ENCODE peak calls at places on chromosome 19, in ten cellular contexts. N is HepG2, M is esophagus muscularis mucosa, S is gastrocnemius medialis, O is GM12878, J is HCT116, B is breast epithelium, U is sigmoid colon, Z is ovary, R is endothelial cell of umbilical vein. H is an unnamed sample.

GRCh38 chr19:16861875-16862274 is 26.9 kb upstream of the F2RL3 start:
- DNase-seq in N (no peak), M (no peak), S (no peak), O (no peak), J (no peak), B (no peak), U (no peak), Z (no peak), R (no peak), H (no peak)

GRCh38 chr19:8004723-8005513 is 523 bp downstream of the ELAVL1 start:
- DNase-seq in N (no peak), M (no peak), S (no peak), O (no peak), J (no peak), B (no peak), U (no peak), Z (no peak), R (peak), H (no peak)

GRCh38 chr19:44356383-44357111 is at the start of gene ZNF112:
- DNase-seq in N (peak), M (peak), S (peak), O (peak), J (peak), B (peak), U (peak), Z (peak), R (peak), H (peak)

GRCh38 chr19:35995655-35995993 is 636 bp downstream of the SDHAF1 start:
- DNase-seq in N (peak), M (no peak), S (no peak), O (no peak), J (no peak), B (no peak), U (peak), Z (peak), R (peak), H (peak)

GRCh38 chr19:33192010-33192409 is 2.1 kb upstream of the LRP3 start:
- DNase-seq in N (no peak), M (no peak), S (no peak), O (no peak), J (no peak), B (no peak), U (peak), Z (no peak), R (no peak), H (no peak)

GRCh38 chr19:9323557-9323918 is 441 bp upstream of the ZNF559 start:
- DNase-seq in N (peak), M (no peak), S (peak), O (peak), J (peak), B (no peak), U (peak), Z (peak), R (peak), H (peak)

GRCh38 chr19:13051581-13052165 is 51.0 kb downstream of the LYL1 start:
- DNase-seq in N (peak), M (no peak), S (peak), O (no peak), J (no peak), B (peak), U (peak), Z (peak), R (peak), H (no peak)

GRCh38 chr19:52991021-52991420 is 22.7 kb upstream of the ERVV-1 start:
- DNase-seq in N (no peak), M (no peak), S (no peak), O (no peak), J (no peak), B (no peak), U (no peak), Z (no peak), R (no peak), H (no peak)

GRCh38 chr19:604355-604754 is 14.7 kb downstream of the HCN2 start:
- DNase-seq in N (no peak), M (no peak), S (no peak), O (no peak), J (no peak), B (no peak), U (no peak), Z (no peak), R (no peak), H (no peak)

GRCh38 chr19:30887042-30887441 is 462.2 kb downstream of the TSHZ3 start:
- DNase-seq in N (no peak), M (no peak), S (no peak), O (no peak), J (no peak), B (no peak), U (no peak), Z (no peak), R (no peak), H (no peak)

GRCh38 chr19:30884146-30884812 is 465.0 kb downstream of the TSHZ3 start:
- DNase-seq in N (no peak), M (no peak), S (no peak), O (no peak), J (no peak), B (no peak), U (no peak), Z (no peak), R (no peak), H (no peak)

GRCh38 chr19:30890033-30890432 is 459.2 kb downstream of the TSHZ3 start:
- DNase-seq in N (no peak), M (no peak), S (no peak), O (no peak), J (no peak), B (no peak), U (no peak), Z (no peak), R (no peak), H (no peak)

GRCh38 chr19:30883071-30883470 is 466.2 kb downstream of the TSHZ3 start:
- DNase-seq in N (no peak), M (no peak), S (no peak), O (no peak), J (no peak), B (no peak), U (no peak), Z (no peak), R (no peak), H (no peak)

DNA sequence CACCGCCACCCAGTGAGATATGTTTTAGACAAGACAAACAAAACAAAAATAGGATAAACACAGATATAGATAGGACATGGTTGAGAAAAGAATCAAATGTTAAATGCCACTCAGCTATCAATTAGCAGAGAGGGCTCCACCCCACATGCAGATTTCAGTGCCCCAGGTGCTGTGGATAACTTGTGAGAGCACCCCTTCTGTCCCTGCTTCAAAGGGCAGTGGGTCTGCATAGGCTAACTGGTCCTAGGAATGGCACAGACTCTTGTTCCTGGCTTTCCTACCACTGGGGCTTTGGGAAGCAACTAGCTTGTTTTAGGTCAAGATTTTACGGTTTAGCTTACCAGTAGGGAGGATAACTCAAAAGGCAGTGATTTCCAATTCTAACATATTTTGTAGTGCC is 460.3 kb downstream of the TSHZ3 start:
- DNase-seq in N (no peak), M (no peak), S (no peak), O (no peak), J (no peak), B (no peak), U (no peak), Z (no peak), R (no peak), H (no peak)
- H3K27ac ChIP-seq in N (no peak), M (no peak), S (no peak), O (no peak), J (no peak), B (no peak), U (peak), Z (no peak), R (no peak), H (no peak)

GRCh38 chr19:42065511-42065910 is 4.5 kb downstream of the GRIK5 start:
- DNase-seq in N (no peak), M (no peak), S (no peak), O (no peak), J (no peak), B (no peak), U (no peak), Z (no peak), R (no peak), H (no peak)
- TF ChIP-seq POLR2A in N (no peak), M (no peak), S (no peak), O (no peak), J (no peak), B (no peak), U (no peak), Z (no peak), R (no peak), H (no peak)

GRCh38 chr19:42942187-42942789 is 5.3 kb upstream of the PSG7 start:
- DNase-seq in N (peak), M (no peak), S (no peak), O (no peak), J (peak), B (no peak), U (no peak), Z (no peak), R (no peak), H (no peak)
- TF ChIP-seq CTCF in N (peak), M (no peak), S (no peak), O (peak), J (peak), B (no peak), U (no peak), Z (no peak), R (no peak), H (peak)

DNA sequence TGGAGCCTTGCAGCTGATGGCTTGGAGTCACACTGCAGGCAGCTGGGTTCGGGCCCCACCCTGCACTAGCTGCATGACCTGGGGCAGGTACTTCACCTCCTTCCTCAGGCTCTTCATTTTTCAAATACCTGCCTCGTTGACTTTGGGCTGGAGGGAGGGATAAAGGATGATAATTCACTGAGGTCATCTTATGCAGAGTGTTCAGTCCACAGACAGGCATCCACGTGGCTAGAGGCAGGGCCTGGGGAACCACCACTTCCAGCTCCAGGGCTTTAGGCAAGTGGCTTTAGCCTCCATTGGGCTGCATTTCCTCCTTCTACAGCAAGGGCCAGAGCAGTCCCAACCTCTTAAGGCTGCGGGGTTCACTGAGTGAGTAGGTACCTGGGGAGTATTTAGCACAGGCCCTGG is 84.8 kb downstream of the SIPA1L3 start:
- DNase-seq in N (peak), M (no peak), S (no peak), O (no peak), J (no peak), B (no peak), U (no peak), Z (no peak), R (no peak), H (no peak)
- H3K27ac ChIP-seq in N (no peak), M (no peak), S (no peak), O (no peak), J (no peak), B (peak), U (no peak), Z (no peak), R (no peak), H (no peak)

GRCh38 chr19:34560229-34560628 is 78.7 kb downstream of the WTIP start:
- DNase-seq in N (no peak), M (peak), S (no peak), O (no peak), J (no peak), B (no peak), U (no peak), Z (no peak), R (no peak), H (no peak)

GRCh38 chr19:34555447-34555846 is 73.9 kb downstream of the WTIP start:
- DNase-seq in N (peak), M (no peak), S (no peak), O (no peak), J (peak), B (no peak), U (no peak), Z (no peak), R (peak), H (no peak)

GRCh38 chr19:34559045-34559444 is 77.5 kb downstream of the WTIP start:
- DNase-seq in N (no peak), M (no peak), S (no peak), O (no peak), J (no peak), B (no peak), U (no peak), Z (no peak), R (no peak), H (no peak)

GRCh38 chr19:34556500-34556899 is 74.9 kb downstream of the WTIP start:
- DNase-seq in N (peak), M (no peak), S (no peak), O (no peak), J (peak), B (no peak), U (no peak), Z (no peak), R (peak), H (no peak)
- TF ChIP-seq POLR2A in N (no peak), M (no peak), S (no peak), O (no peak), J (no peak), B (no peak), U (no peak), Z (no peak), R (no peak), H (no peak)

GRCh38 chr19:20077791-20078463 is at the start of gene ZNF90:
- DNase-seq in N (peak), M (peak), S (peak), O (peak), J (no peak), B (peak), U (peak), Z (peak), R (peak), H (peak)
- TF ChIP-seq CTCF in N (peak), M (no peak), S (no peak), O (no peak), J (no peak), B (no peak), U (no peak), Z (no peak), R (no peak), H (no peak)

DNA sequence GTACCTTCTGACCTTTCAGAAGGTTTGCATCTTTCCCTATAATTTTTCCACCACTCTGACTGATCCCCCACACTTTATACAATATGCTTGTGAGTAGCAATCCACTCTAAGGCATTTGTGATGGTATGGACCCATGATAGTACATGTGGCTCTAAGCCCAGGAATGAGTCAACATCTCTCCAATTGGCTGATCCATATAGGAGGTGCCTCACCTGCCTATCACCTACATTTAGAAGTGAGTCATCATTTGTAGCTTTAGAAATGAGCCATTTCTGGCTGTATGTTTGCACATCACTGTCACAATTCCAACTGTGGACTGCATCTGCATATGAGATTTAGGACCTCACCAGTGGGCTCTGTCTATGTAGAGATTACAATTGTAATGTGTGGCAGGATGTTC is 133.1 kb upstream of the ZNF91 start:
- DNase-seq in N (no peak), M (no peak), S (no peak), O (no peak), J (no peak), B (no peak), U (no peak), Z (no peak), R (no peak), H (no peak)
- H3K27ac ChIP-seq in N (no peak), M (no peak), S (no peak), O (no peak), J (no peak), B (no peak), U (no peak), Z (no peak), R (no peak), H (no peak)

GRCh38 chr19:45901432-45901903 is 945 bp downstream of the MYPOP start:
- DNase-seq in N (no peak), M (no peak), S (no peak), O (no peak), J (no peak), B (no peak), U (peak), Z (peak), R (peak), H (peak)

GRCh38 chr19:45905016-45905415 is 2.6 kb upstream of the MYPOP start:
- DNase-seq in N (no peak), M (no peak), S (no peak), O (no peak), J (no peak), B (no peak), U (no peak), Z (no peak), R (no peak), H (no peak)

GRCh38 chr19:45900661-45901431 is 1.6 kb downstream of the MYPOP start:
- DNase-seq in N (no peak), M (no peak), S (no peak), O (no peak), J (no peak), B (no peak), U (no peak), Z (no peak), R (no peak), H (no peak)

GRCh38 chr19:45901912-45902650 is at the start of gene MYPOP:
- DNase-seq in N (no peak), M (no peak), S (no peak), O (no peak), J (no peak), B (no peak), U (no peak), Z (peak), R (no peak), H (no peak)

DNA sequence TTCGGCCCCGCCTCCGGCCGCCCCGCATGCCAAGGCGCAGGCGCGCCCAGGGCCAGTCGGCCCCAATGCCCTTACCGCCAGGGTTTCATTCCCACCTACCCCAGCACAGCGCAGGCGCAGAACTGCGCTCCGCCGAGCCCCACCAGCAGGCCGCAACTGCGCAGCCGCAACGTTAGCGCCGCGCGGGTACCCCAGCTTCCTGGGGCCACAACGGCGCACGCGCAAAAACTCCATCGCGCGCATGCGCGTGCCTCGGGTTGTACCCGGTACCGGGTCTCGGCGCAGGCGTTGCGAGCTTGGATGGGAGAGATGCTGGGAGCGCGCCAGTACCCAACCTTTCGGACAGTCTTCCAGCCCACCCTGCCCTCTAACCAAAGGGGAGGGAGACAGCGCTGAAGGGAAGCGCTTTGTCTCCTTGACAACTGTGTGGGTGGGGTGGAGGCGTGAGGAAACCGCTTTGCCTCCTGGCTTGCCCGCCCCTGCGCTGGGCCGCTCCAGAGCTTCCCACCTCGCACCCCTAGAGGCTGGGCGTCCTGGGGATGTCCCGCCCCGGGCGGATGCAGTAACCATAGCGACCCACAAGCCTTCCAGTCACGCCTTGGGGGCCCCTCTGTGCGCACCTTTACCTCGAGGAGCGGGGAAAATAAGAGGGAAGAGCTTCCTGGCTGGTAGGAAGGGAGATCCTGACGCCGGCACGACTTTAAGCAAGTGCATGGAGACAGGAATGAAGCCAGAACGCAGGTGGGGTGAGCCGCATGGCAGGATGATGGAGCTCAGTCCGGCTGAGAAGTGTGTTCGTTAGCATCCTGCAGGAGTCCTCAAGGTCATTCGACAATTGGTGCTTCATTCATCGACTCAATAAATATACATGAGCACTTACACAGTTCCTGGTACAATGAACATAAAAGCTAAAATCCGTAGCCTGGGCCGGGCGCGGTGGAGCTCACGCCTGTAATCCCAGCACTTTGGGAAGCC is 525 bp upstream of the MYPOP start:
- DNase-seq in N (peak), M (peak), S (peak), O (peak), J (peak), B (peak), U (peak), Z (peak), R (peak), H (peak)
- TF ChIP-seq POLR2A in N (peak), M (peak), S (no peak), O (peak), J (peak), B (peak), U (peak), Z (peak), R (peak), H (peak)

H was measured in right lobe of liver.